ENCODE peak calls at places on chromosome 13, in five cellular contexts. W, D, T, R and Y are unnamed samples.

GRCh38 chr13:48446454-48446853 is 33.5 kb upstream of the LPAR6 start:
- DNase-seq in W (no peak), D (peak; percentile 85), T (peak; percentile 75), R (no peak), Y (no peak)

GRCh38 chr13:19072543-19072942 is 109.1 kb downstream of the TUBA3C start:
- DNase-seq in W (no peak), D (no peak), T (no peak), R (no peak), Y (no peak)

GRCh38 chr13:29487466-29488454 is 107.7 kb downstream of the SLC7A1 start:
- DNase-seq in W (no peak), D (no peak), T (no peak), R (no peak), Y (peak; percentile 3)

GRCh38 chr13:27172495-27172842 is 858 bp upstream of the USP12 start:
- DNase-seq in W (no peak), D (no peak), T (peak; percentile 58), R (no peak), Y (no peak)

GRCh38 chr13:109331898-109332297 is 454.5 kb downstream of the IRS2 start:
- DNase-seq in W (no peak), D (peak; percentile 67), T (peak; percentile 96), R (no peak), Y (no peak)

GRCh38 chr13:58953638-58954037 is 1210.1 kb downstream of the DIAPH3 start:
- DNase-seq in W (no peak), D (no peak), T (peak; percentile 26), R (peak; percentile 87), Y (no peak)

GRCh38 chr13:93847162-93847561 is 620.6 kb downstream of the GPC6 start:
- DNase-seq in W (no peak), D (peak; percentile 82), T (peak; percentile 83), R (no peak), Y (no peak)

GRCh38 chr13:43085545-43085944 is 62.2 kb downstream of the DNAJC15 start:
- DNase-seq in W (no peak), D (peak; percentile 76), T (peak; percentile 68), R (no peak), Y (no peak)

GRCh38 chr13:41058229-41059070 is 2.9 kb upstream of the WBP4 start:
- DNase-seq in W (no peak), D (no peak), T (peak; percentile 29), R (no peak), Y (no peak)

GRCh38 chr13:113153810-113154748 is 4.4 kb upstream of the PROZ start:
- DNase-seq in W (peak; percentile 83), D (peak; percentile 72), T (peak; percentile 77), R (peak; percentile 3), Y (peak; percentile 77)

GRCh38 chr13:26476744-26477129 is 80.7 kb upstream of the WASF3 start:
- DNase-seq in W (no peak), D (no peak), T (no peak), R (no peak), Y (no peak)

GRCh38 chr13:111945086-111945485 is 121.9 kb upstream of the SOX1 start:
- DNase-seq in W (no peak), D (no peak), T (no peak), R (no peak), Y (no peak)

GRCh38 chr13:107192289-107192688 is 624.4 kb upstream of the ARGLU1 start:
- DNase-seq in W (no peak), D (no peak), T (peak; percentile 34), R (no peak), Y (no peak)

GRCh38 chr13:42996584-42996983 is 4.5 kb upstream of the EPSTI1 start:
- DNase-seq in W (no peak), D (peak; percentile 97), T (peak; percentile 96), R (no peak), Y (no peak)

GRCh38 chr13:110455941-110456340 is 105.6 kb downstream of the RAB20 start:
- DNase-seq in W (peak; percentile 76), D (peak; percentile 73), T (peak; percentile 86), R (no peak), Y (peak; percentile 63)

GRCh38 chr13:63190219-63190618 is 1774.6 kb upstream of the PCDH20 start:
- DNase-seq in W (no peak), D (no peak), T (no peak), R (no peak), Y (no peak)

GRCh38 chr13:63189712-63190111 is 1774.1 kb upstream of the PCDH20 start:
- DNase-seq in W (no peak), D (no peak), T (no peak), R (no peak), Y (no peak)

DNA sequence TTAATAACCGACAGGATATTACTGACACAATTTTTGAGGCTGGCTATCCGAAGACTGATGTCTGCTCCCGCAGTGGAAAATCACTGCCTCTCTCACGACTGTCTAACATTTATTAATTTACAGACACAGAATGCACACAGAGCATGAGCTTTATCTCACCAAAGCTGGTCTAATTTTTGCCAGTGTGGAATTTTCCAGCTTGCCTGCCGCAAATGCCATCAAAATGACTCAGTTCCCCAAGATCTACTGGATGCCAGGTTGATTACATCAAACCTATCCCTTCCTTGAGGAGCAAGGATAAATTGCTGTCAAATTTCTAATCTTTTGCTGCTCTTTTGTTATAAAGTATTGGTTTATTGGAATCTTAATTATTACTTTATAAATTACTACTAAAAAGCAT is 1775.1 kb upstream of the PCDH20 start:
- DNase-seq in W (no peak), D (peak; percentile 38), T (peak; percentile 49), R (no peak), Y (no peak)
- H3K4me3 ChIP-seq in W (no peak overlapping the region), D (no peak overlapping the region), T (no peak overlapping the region), R (no peak overlapping the region), Y (no peak overlapping the region)

DNA sequence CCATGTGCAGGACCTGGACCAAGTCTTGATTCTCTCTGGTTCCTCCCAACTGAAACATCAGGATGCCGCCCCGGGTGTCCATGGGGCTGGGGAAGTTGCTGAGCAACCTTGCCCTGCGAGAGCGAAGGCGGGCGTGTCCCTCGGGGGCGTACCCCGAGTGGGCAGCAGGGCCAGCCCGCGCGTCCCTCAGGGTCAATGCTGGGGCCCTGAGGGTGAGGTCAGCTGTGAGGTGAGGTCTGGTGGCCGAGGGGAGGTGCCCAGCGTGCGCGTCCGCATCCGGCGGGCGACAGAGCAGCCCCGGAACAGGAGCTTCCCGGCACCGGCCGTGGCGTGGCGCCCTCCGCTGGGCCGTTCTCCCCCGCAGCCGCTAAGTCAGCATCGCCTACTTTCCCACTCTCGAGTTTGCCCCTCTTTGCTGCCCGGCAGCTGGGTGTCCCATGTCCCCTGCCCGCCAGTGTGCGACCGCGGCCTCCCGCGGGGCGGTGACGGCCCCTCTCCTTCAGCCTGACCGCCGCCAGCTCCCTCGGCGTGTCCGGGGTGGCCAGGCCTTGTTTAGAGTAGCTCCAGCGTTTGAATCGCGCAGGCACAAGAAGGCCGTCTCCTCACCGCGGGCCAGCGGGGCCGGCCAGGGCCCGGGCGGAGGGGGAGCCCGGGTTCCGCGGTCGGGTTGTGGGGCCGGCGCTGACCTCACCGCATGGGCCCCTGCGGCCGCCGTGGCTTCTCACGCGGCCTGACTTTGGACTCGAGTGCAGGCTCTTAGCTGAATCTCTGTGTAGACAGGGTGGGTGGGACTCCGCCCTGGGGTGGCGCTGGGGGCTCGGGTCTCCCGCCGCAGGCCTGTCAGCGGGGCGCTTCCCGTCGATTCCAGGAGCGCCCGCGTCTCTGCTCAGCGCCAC is 33.0 kb downstream of the GJA3 start:
- DNase-seq in W (peak; percentile 50), D (peak; percentile 53), T (peak; percentile 44), R (no peak), Y (peak; percentile 42)
- H3K4me3 ChIP-seq in W (peak overlapping the region; percentile 42), D (peak overlapping the region; percentile 36), T (peak overlapping the region; percentile 68), R (peak overlapping the region; percentile 69), Y (peak overlapping the region; percentile 42)

DNA sequence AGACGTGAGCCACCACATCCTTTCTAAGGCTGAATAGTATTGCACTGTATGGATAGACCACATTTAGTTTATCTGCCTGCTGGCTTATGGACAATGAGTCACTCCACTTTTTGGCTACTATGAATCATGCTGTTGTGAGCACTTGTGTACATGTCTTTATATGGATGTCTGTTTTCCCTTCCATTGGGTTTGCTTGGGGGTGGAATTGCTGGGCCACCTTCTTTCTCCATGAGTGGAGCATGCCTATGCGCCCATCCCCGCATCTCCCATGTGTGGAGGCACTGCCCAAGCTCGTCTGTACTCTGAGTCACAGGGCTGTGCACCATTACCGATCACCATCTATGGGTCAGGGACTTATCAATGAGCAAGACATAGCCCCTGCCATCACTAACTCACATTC is 127.2 kb upstream of the GJB6 start:
- DNase-seq in W (no peak), D (peak; percentile 98), T (peak; percentile 95), R (no peak), Y (no peak)
- H3K4me3 ChIP-seq in W (no peak overlapping the region), D (no peak overlapping the region), T (no peak overlapping the region), R (no peak overlapping the region), Y (no peak overlapping the region)

GRCh38 chr13:36819064-36819810 is at the start of gene RFXAP:
- DNase-seq in W (peak; percentile 87), D (peak; percentile 87), T (peak; percentile 90), R (peak; percentile 51), Y (peak; percentile 86)
- H3K4me3 ChIP-seq in W (peak within 1 kb of the TSS; percentile 79), D (peak within 1 kb of the TSS; percentile 83), T (peak within 1 kb of the TSS; percentile 79), R (peak within 1 kb of the TSS; percentile 64), Y (peak within 1 kb of the TSS; percentile 81)

GRCh38 chr13:50129065-50129922 is 114.0 kb downstream of the KCNRG start:
- DNase-seq in W (no peak), D (peak; percentile 35), T (peak; percentile 26), R (no peak), Y (no peak)

GRCh38 chr13:50126378-50127016 is 111.3 kb downstream of the KCNRG start:
- DNase-seq in W (no peak), D (peak; percentile 45), T (peak; percentile 72), R (no peak), Y (no peak)

GRCh38 chr13:50128406-50129048 is 113.3 kb downstream of the KCNRG start:
- DNase-seq in W (no peak), D (no peak), T (peak; percentile 6), R (no peak), Y (no peak)

GRCh38 chr13:50127017-50127725 is 111.9 kb downstream of the KCNRG start:
- DNase-seq in W (peak; percentile 43), D (peak; percentile 59), T (peak; percentile 76), R (no peak), Y (peak; percentile 49)

DNA sequence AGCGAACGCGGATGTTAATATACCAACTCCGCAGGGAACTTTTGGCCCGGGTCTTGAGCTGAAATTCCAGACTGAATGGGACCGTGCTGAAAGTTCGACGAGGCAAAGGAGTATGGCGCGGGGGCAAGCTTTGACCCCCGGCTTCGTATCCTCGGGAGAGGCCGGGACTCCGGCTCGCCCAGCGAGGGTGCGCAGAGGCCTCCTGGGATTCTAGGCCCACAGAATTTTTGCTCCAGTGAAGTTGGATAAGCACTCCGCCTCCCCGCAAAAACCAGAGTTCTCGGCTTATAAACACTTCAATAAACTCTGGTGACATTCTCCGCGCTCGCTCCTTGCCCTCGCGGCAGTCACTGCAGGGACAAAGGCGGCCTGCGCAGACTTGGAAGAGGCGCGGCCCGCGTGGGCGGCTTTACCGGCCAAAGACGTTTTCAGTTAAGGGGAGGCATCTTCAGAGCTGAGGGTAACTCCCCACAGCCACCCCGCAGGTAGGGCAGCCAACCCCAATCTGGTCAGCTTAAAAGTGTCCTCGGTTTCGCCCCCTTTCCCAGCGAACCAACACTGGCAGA is 112.6 kb downstream of the KCNRG start:
- DNase-seq in W (peak; percentile 12), D (no peak), T (peak; percentile 19), R (no peak), Y (no peak)
- H3K4me3 ChIP-seq in W (peak overlapping the region; percentile 36), D (peak overlapping the region; percentile 37), T (peak overlapping the region; percentile 62), R (no peak overlapping the region), Y (peak overlapping the region; percentile 12)

GRCh38 chr13:20843177-20843576 is 59.4 kb downstream of the XPO4 start:
- DNase-seq in W (no peak), D (peak; percentile 71), T (peak; percentile 52), R (no peak), Y (no peak)

DNA sequence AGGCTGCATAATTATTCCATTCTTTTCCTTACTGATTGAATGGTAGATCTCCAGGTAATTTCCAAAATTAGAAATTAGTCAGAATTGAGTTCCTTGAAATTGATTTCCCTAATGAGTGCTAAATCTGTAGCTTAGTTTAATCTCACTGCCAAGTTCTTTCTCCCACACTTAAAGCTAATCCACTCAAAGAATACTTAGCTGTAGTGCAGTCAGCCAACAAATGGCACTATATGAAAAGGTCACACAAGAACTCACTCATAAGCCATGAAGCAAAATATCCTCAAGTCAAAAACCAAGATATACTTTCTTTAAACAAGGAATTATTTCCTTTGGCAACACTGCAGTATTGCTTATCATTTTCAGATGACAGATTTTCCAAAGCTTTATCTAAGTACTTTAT is 62.0 kb downstream of the XPO4 start:
- DNase-seq in W (no peak), D (no peak), T (no peak), R (no peak), Y (no peak)
- H3K4me3 ChIP-seq in W (no peak overlapping the region), D (no peak overlapping the region), T (no peak overlapping the region), R (no peak overlapping the region), Y (no peak overlapping the region)